ENCODE peak calls at places on chromosomes 6 and 20, in four cellular contexts. K is A673, Q is Panc1, P is right cardiac atrium. E is an unnamed sample.

GRCh38 chr20:10111144-10111771 is 76.5 kb downstream of the ANKEF1 start:
- DNase-seq in Q (no peak), K (no peak), P (no peak), E (no peak)

GRCh38 chr20:32386091-32386490 is 28.0 kb downstream of the ASXL1 start:
- DNase-seq in Q (no peak), P (no peak), K (no peak), E (no peak)

GRCh38 chr20:35699914-35700624 is 864 bp downstream of the ROMO1 start:
- DNase-seq in P (no peak), K (no peak), Q (no peak), E (no peak)

GRCh38 chr20:3146732-3147341 is 12.8 kb downstream of the FASTKD5 start:
- DNase-seq in Q (no peak), P (no peak), K (no peak), E (no peak)

GRCh38 chr6:116409756-116410155 is 39.0 kb downstream of the DSE start:
- DNase-seq in P (no peak), K (no peak), Q (no peak), E (no peak)

GRCh38 chr6:37352384-37352783 is 1.4 kb upstream of the RNF8 start:
- DNase-seq in P (no peak), K (no peak), Q (no peak), E (no peak)

GRCh38 chr20:50313223-50313820 is 122.7 kb downstream of the CEBPB start:
- DNase-seq in Q (no peak), K (no peak), P (no peak), E (no peak)

GRCh38 chr6:159044899-159045727 is at the start of gene TAGAP:
- DNase-seq in K (no peak), Q (no peak), P (peak; percentile 48), E (peak; percentile 49)

GRCh38 chr20:51972031-51972430 is 169.7 kb upstream of the SALL4 start:
- DNase-seq in Q (no peak), P (no peak), K (no peak), E (no peak)

DNA sequence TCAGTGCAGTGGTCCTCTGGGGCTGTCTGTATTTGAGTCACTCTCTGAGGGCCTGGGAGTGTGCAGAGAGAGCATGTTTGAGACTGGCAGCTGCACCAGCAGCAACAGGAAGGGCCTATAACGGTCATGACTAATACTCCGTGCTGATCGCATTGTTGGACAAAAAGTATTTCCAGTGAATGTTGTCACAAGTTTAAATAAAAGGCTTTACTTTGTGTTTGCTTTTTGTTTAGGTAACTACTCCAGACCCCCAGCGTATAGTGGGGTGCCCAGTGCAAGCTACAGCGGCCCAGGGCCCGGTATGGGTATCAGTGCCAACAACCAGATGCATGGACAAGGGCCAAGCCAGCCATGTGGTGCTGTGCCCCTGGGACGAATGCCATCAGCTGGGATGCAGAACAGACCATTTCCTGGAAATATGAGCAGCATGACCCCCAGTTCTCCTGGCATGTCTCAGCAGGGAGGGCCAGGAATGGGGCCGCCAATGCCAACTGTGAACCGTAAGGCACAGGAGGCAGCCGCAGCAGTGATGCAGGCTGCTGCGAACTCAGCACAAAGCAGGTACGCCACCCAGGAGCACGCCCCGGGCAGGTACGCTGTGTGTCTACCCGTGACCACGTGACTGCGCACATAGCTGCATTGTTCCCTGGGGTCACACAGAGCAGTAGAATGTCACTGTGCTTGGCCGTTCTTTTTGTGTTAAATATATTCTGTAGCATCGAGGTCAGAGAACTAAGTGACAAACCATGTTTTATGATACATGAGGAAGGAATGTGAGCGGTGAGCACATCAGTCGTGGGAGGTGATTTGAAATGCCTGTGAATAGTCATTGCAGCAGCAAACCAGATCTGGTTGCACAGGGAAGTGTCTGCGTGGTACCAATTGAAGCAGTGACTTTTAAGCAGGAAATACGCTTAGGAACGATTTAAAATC is 174.7 kb downstream of the TMEM242 start:
- DNase-seq in P (peak; percentile 70), Q (peak; percentile 94), K (peak; percentile 76), E (peak; percentile 59)
- H3K4me3 ChIP-seq in P (no peak overlapping the region), Q (peak overlapping the region; percentile 29), K (no peak overlapping the region), E (no peak overlapping the region)

GRCh38 chr6:4020822-4021132 is 58.2 kb downstream of the FAM217A start:
- DNase-seq in K (no peak), Q (no peak), P (no peak), E (no peak)

GRCh38 chr6:4017847-4018193 is 61.1 kb downstream of the FAM217A start:
- DNase-seq in K (peak; percentile 68), Q (no peak), P (no peak), E (no peak)

GRCh38 chr6:4017058-4017457 is 61.9 kb downstream of the FAM217A start:
- DNase-seq in K (no peak), P (no peak), Q (no peak), E (no peak)

GRCh38 chr6:4021133-4021861 is 57.6 kb downstream of the FAM217A start:
- DNase-seq in K (peak; percentile 99), Q (peak; percentile 85), P (peak; percentile 96), E (peak; percentile 95)

GRCh38 chr6:4018194-4019111 is 60.5 kb downstream of the FAM217A start:
- DNase-seq in P (peak; percentile 96), Q (peak; percentile 84), K (peak; percentile 98), E (peak; percentile 95)
- H3K4me1 ChIP-seq in P (no peaks in the 10 kb centered on the region), Q (peaks cover 30% of the 10 kb centered on the region), K (peaks cover 24% of the 10 kb centered on the region), E (peaks cover 63% of the 10 kb centered on the region)

DNA sequence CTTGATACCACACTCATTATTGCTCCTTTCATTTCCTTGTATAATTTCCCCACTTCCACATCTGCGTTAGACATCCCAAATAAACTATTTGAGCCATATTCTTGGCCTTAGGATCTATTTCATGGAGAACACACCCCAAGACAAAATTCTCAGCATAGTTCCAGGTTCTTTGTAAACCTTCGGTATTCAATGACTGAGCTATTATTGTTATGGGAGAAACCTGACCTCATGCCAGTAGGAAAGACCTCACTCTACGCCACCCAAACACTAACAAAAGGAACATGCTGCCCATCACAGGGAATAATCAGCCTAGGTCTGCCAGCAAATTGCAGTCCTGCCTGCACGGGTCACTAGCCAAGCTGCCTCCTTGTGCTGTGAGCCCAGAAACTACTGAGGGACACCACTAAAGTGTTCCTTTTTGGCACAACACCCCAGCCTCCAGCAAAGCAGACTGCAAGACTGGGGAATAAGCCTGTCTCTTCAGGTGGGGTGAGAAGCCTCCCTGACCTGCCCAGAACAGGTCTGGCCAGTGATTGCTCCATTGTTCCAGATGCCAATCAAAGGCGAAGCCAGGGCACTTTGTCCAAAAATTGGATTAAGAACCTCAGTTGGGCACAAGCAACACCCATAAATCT is 371.8 kb downstream of the MAFB start:
- DNase-seq in Q (no peak), K (no peak), P (no peak), E (no peak)
- H3K27ac ChIP-seq in Q (no peak overlapping the region), K (no peak overlapping the region), P (no peak overlapping the region), E (no peak overlapping the region)

DNA sequence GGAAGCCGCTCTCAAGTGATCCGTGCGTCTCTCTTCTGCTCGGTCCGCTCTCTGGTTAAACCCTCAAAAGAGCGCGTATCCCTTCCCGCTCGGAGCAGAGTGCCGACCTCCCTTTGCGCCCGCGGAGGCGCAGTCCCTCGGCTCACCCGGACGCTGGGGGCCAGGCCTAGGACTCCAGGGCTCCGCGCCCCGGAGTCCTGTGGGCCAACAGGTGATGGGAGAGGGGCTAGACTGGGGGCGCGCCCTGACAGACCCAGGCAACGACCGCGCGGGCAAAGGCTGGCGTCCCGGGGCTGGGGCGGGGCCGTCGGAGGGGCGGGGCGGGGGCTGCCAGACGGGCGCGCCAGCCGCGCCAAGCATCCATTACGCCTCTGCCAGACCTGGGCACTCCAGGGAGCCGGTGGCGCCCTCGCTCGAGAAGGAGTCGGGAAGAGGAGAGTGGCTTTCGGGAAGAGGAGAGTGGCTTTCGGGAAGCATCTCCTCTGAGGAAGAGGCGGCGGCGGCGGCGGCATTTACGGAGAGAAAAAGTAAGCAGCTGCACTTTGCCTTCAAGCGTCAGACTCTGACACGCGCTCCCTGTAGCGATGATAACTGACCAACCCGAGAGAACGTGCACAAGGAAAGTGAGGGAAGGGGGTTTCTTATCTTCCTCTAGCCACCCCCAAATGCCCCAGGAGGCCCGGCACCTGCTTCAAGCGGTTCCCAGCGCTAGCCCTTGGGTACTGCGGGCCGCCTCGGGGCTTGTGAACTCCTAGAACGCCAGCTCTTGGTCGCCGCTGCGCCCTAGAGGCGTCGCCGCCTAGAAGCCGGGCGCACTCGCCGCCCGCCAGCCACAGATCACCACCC is 2.6 kb downstream of the EPHA7 start:
- DNase-seq in P (peak; percentile 33), Q (no peak), K (peak; percentile 78), E (peak; percentile 32)
- H3K4me3 ChIP-seq in P (peak overlapping the region; percentile 88), Q (peak overlapping the region; percentile 76), K (peak overlapping the region; percentile 84), E (peak overlapping the region; percentile 55)

DNA sequence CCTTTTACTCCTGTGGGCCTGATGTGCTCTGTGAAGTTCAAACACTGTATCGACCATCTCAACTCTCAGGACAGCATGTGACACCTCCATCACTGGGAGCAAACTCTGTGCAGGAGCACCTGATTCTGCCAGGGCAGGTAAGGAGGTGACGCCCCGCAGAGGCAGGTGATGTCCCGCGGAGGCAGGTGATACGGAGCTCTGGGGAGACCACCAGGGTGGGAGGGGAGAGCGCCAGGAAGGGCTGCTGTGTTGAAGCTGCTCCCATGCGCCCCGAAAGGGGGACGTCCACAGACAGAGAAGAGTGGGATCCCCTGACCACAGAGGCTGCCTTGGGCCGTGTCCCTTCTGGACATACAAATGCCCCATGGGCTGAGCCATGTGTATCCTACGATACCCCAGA is 58.3 kb downstream of the DACT2 start:
- DNase-seq in K (no peak), P (no peak), Q (no peak), E (no peak)
- H3K4me1 ChIP-seq in K (no peaks in the 10 kb centered on the region), P (no peaks in the 10 kb centered on the region), Q (no peaks in the 10 kb centered on the region), E (no peaks in the 10 kb centered on the region)

GRCh38 chr6:133892444-133893323 is 3.8 kb downstream of the TCF21 start:
- DNase-seq in P (no peak), Q (no peak), K (no peak), E (no peak)
- H3K27ac ChIP-seq in P (peak overlapping the region; percentile 14), Q (no peak overlapping the region), K (no peak overlapping the region), E (peak overlapping the region; percentile 3)

GRCh38 chr6:111260570-111261298 is 173.4 kb downstream of the SLC16A10 start:
- DNase-seq in P (no peak), Q (no peak), K (no peak), E (no peak)
- H3K4me3 ChIP-seq in P (no peak overlapping the region), Q (peak overlapping the region; percentile 77), K (peak overlapping the region; percentile 84), E (no peak overlapping the region)

GRCh38 chr6:52548999-52549398 is 27.9 kb downstream of the TRAM2 start:
- DNase-seq in Q (no peak), K (no peak), P (no peak), E (no peak)

GRCh38 chr6:52549428-52549827 is 27.4 kb downstream of the TRAM2 start:
- DNase-seq in K (peak; percentile 94), Q (no peak), P (no peak), E (no peak)

GRCh38 chr6:52546678-52547077 is 30.2 kb downstream of the TRAM2 start:
- DNase-seq in P (no peak), Q (no peak), K (no peak), E (no peak)

GRCh38 chr6:52547647-52548352 is 29.1 kb downstream of the TRAM2 start:
- DNase-seq in K (no peak), P (no peak), Q (no peak), E (no peak)

GRCh38 chr6:52548353-52548713 is 28.5 kb downstream of the TRAM2 start:
- DNase-seq in K (no peak), Q (no peak), P (no peak), E (no peak)
- H3K4me1 ChIP-seq in K (peaks cover 69% of the 10 kb centered on the region), Q (peaks cover 97% of the 10 kb centered on the region), P (peaks cover 53% of the 10 kb centered on the region), E (peaks cover 95% of the 10 kb centered on the region)

GRCh38 chr6:105024803-105025202 is 67.9 kb downstream of the LIN28B start:
- DNase-seq in Q (no peak), P (no peak), K (no peak), E (no peak)
- H3K27ac ChIP-seq in Q (no peak overlapping the region), P (no peak overlapping the region), K (no peak overlapping the region), E (no peak overlapping the region)

E was measured in heart right ventricle.